ENCODE peak calls at places on chromosome 4, in nine cellular contexts. N is AG04449, Z is left ventricle myocardium inferior, I is B cell, U is H9, D is psoas muscle, J is BJ, O is fibroblast of mammary gland, R is transverse colon. W is an unnamed sample.

GRCh38 chr4:72966652-72967051 is 102.9 kb downstream of the COX18 start:
- DNase-seq in O (no peak), I (no peak), Z (no peak), U (no peak), R (no peak), N (no peak), J (no peak), D (no peak), W (no peak)

GRCh38 chr4:2256156-2256731 is 5.7 kb downstream of the MXD4 start:
- DNase-seq in R (peak; percentile 6), U (no peak), D (peak; percentile 79), N (no peak), J (no peak), Z (peak; percentile 60), O (no peak), I (peak; percentile 10), W (peak; percentile 10)

GRCh38 chr4:7024336-7024890 is 18.8 kb upstream of the TADA2B start:
- DNase-seq in I (no peak), J (no peak), Z (no peak), D (peak; percentile 25), N (no peak), O (no peak), U (no peak), R (no peak), W (no peak)

GRCh38 chr4:138263438-138263837 is 21.3 kb upstream of the SLC7A11 start:
- DNase-seq in Z (no peak), R (no peak), U (no peak), O (peak; percentile 58), N (no peak), D (no peak), J (no peak), I (no peak), W (no peak)

GRCh38 chr4:170399894-170400293 is 310.1 kb upstream of the AADAT start:
- DNase-seq in R (no peak), U (no peak), D (no peak), I (no peak), J (peak; percentile 21), Z (no peak), N (no peak), O (peak; percentile 38), W (no peak)

GRCh38 chr4:2832981-2833670 is 10.5 kb upstream of the ADD1 start:
- DNase-seq in N (no peak), I (peak; percentile 41), O (no peak), D (peak; percentile 30), J (no peak), R (peak; percentile 5), Z (peak; percentile 10), U (no peak), W (no peak)

GRCh38 chr4:37644962-37645361 is 41.2 kb downstream of the RELL1 start:
- DNase-seq in Z (no peak), R (no peak), U (no peak), D (no peak), O (peak; percentile 81), J (no peak), I (no peak), N (no peak), W (no peak)

GRCh38 chr4:145189981-145190380 is 9.6 kb upstream of the OTUD4 start:
- DNase-seq in R (no peak), O (no peak), I (no peak), U (no peak), Z (no peak), D (no peak), N (no peak), J (no peak), W (no peak)

GRCh38 chr4:33134366-33134765 is 2414.2 kb downstream of the PCDH7 start:
- DNase-seq in U (no peak), N (no peak), Z (no peak), D (no peak), J (no peak), O (no peak), R (no peak), I (no peak), W (no peak)

GRCh38 chr4:119039779-119040178 is 95.9 kb upstream of the MYOZ2 start:
- DNase-seq in N (no peak), R (no peak), U (peak; percentile 72), O (no peak), D (peak; percentile 62), I (no peak), Z (no peak), J (no peak), W (no peak)

GRCh38 chr4:53617101-53617680 is 25.9 kb upstream of the LNX1 start:
- DNase-seq in O (no peak), R (no peak), D (no peak), U (no peak), I (no peak), J (no peak), N (no peak), Z (no peak), W (no peak)

GRCh38 chr4:146439437-146439836 is 82.3 kb downstream of the SLC10A7 start:
- DNase-seq in O (no peak), D (no peak), J (no peak), Z (no peak), I (no peak), N (no peak), R (no peak), U (no peak), W (no peak)

GRCh38 chr4:183300070-183300469 is 20.0 kb downstream of the CLDN22 start:
- DNase-seq in R (no peak), D (no peak), I (no peak), Z (no peak), J (no peak), U (no peak), N (no peak), O (peak; percentile 13), W (no peak)

GRCh38 chr4:36222702-36223101 is 21.6 kb downstream of the ARAP2 start:
- DNase-seq in R (no peak), J (no peak), I (no peak), N (no peak), U (no peak), O (no peak), Z (no peak), D (no peak), W (no peak)

GRCh38 chr4:104716584-104716983 is 221.9 kb upstream of the CXXC4 start:
- DNase-seq in I (no peak), J (no peak), U (no peak), N (no peak), R (no peak), O (no peak), Z (no peak), D (no peak), W (no peak)

GRCh38 chr4:156295676-156296075 is 342.0 kb upstream of the CTSO start:
- DNase-seq in D (no peak), J (no peak), Z (no peak), U (no peak), I (no peak), R (no peak), N (no peak), O (peak; percentile 32), W (no peak)

GRCh38 chr4:8840006-8840793 is 31.4 kb downstream of the HMX1 start:
- DNase-seq in I (no peak), D (peak; percentile 15), Z (no peak), R (peak; percentile 2), U (peak; percentile 47), O (no peak), J (no peak), N (no peak), W (no peak)

GRCh38 chr4:116878280-116878679 is 207.1 kb downstream of the TRAM1L1 start:
- DNase-seq in N (no peak), R (no peak), U (no peak), Z (no peak), I (no peak), D (no peak), O (no peak), J (no peak), W (no peak)

DNA sequence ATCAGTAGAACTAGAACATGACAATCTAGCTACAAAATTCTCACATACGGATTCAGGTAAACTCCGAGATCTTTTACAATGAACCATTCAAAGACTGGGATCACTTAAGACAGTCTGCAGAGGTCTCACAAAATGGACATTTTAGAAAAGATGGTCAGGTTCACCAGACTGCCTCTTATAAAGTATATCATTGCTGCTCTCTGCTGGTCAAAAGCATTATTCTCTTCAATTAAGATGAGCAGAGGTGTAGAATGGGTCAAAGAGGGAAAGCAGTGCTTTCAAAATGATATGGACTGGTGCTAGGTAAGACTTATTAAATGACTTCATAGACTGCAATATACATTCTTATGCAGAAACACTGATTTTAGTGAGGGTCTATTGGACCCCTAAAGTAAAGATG is 434.7 kb downstream of the PACRGL start:
- DNase-seq in I (no peak), O (peak; percentile 31), D (no peak), J (no peak), U (no peak), R (no peak), N (no peak), Z (no peak), W (no peak)
- TF ChIP-seq CTCF in I (no peak), O (peak; percentile 1), D (no peak), J (no peak), U (peak; percentile 64), R (peak; percentile 32), N (no peak), Z (no peak), W (peak; percentile 49)

GRCh38 chr4:56532239-56532638 is 26.6 kb downstream of the ARL9 start:
- DNase-seq in N (no peak), D (no peak), J (no peak), R (no peak), U (no peak), I (no peak), O (no peak), Z (no peak), W (no peak)
- TF ChIP-seq CTCF in N (no peak), D (no peak), J (no peak), R (no peak), U (no peak), I (no peak), O (no peak), Z (no peak), W (no peak)

GRCh38 chr4:131547506-131547981 is 1601.5 kb upstream of the PCDH10 start:
- DNase-seq in J (no peak), D (no peak), U (no peak), Z (no peak), N (no peak), I (no peak), O (no peak), R (no peak), W (no peak)
- TF ChIP-seq CTCF in J (no peak), D (no peak), U (no peak), Z (no peak), N (no peak), I (no peak), O (no peak), R (no peak), W (no peak)

GRCh38 chr4:107669068-107669467 is 51.0 kb downstream of the PAPSS1 start:
- DNase-seq in D (no peak), Z (no peak), N (no peak), I (no peak), O (no peak), J (no peak), R (no peak), U (no peak), W (no peak)

GRCh38 chr4:107665001-107665400 is 55.0 kb downstream of the PAPSS1 start:
- DNase-seq in U (no peak), J (no peak), I (no peak), R (no peak), O (no peak), N (no peak), D (no peak), Z (no peak), W (no peak)

DNA sequence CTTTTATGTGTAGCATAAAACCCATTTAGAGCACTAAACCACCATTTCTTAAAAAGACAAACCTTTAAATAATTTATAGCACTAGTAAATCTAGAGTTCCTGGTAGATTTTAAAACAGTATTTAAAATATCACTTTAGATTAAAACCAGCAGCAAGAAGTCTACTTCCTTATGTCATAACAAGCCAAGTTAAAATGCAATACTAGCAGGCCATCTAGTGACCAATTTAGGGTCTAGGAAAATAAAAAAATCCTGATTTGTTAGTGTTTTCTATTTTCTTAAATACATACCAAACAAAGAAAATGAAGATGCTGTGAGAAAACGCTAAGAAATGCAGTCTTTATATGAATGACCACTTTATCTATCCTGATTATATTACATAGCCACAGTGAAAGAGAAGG is 53.9 kb downstream of the PAPSS1 start:
- DNase-seq in Z (no peak), N (no peak), U (no peak), D (no peak), J (peak; percentile 53), I (no peak), R (no peak), O (peak; percentile 48), W (no peak)
- TF ChIP-seq CTCF in Z (peak; percentile 53), N (peak; percentile 17), U (peak; percentile 49), D (peak; percentile 29), J (peak; percentile 55), I (no peak), R (peak; percentile 27), O (peak; percentile 35), W (peak; percentile 35)